ENCODE peak calls at places on chromosomes 2 and 18, in seven cellular contexts. C is IMR-90; R is ovary; Z is endodermal cell; I is neuronal stem cell; F is effector memory CD4-positive, alpha-beta T cell; H is aorta. N is an unnamed sample.

GRCh38 chr18:10213526-10213925 is 240.9 kb upstream of the APCDD1 start:
- DNase-seq in R (no peak), I (no peak), Z (no peak), H (no peak), C (peak; percentile 33), F (no peak), N (no peak)

GRCh38 chr2:36734304-36734703 is 37.8 kb downstream of the VIT start:
- DNase-seq in F (no peak), R (no peak), I (no peak), Z (no peak), C (peak; percentile 11), H (no peak), N (no peak)

GRCh38 chr2:168573128-168573903 is 117.2 kb downstream of the CERS6 start:
- DNase-seq in R (no peak), H (no peak), F (no peak), Z (no peak), C (peak; percentile 34), I (no peak), N (no peak)

GRCh38 chr2:86138736-86139625 is 32.9 kb downstream of the PTCD3 start:
- DNase-seq in H (no peak), R (no peak), C (no peak), F (no peak), Z (no peak), I (no peak), N (no peak)

GRCh38 chr2:11438555-11439080 is 27.3 kb downstream of the E2F6 start:
- DNase-seq in H (no peak), I (no peak), Z (no peak), F (no peak), C (no peak), R (no peak), N (no peak)

GRCh38 chr18:58942486-58942885 is 77.8 kb downstream of the ZNF532 start:
- DNase-seq in I (no peak), R (no peak), Z (no peak), C (no peak), H (no peak), F (no peak), N (no peak)

GRCh38 chr2:179991344-179991743 is 15.8 kb downstream of the CWC22 start:
- DNase-seq in R (no peak), F (no peak), C (no peak), H (no peak), Z (peak; percentile 77), I (no peak), N (no peak)

GRCh38 chr2:46865181-46865970 is 50.2 kb downstream of the MCFD2 start:
- DNase-seq in R (no peak), F (no peak), C (no peak), Z (no peak), H (no peak), I (no peak), N (no peak)

GRCh38 chr2:82790277-82791021 is 1668.6 kb downstream of the SUCLG1 start:
- DNase-seq in Z (peak; percentile 42), F (no peak), R (no peak), C (peak; percentile 11), H (no peak), I (no peak), N (no peak)

GRCh38 chr2:176097820-176098365 is 1.7 kb upstream of the HOXD12 start:
- DNase-seq in R (no peak), C (no peak), H (no peak), F (no peak), I (no peak), Z (no peak), N (no peak)

GRCh38 chr18:48577478-48578190 is 38.8 kb downstream of the CTIF start:
- DNase-seq in I (no peak), Z (no peak), C (no peak), R (no peak), F (no peak), H (peak; percentile 32), N (no peak)

GRCh38 chr18:31040982-31041345 is 1.6 kb downstream of the DSC3 start:
- DNase-seq in F (no peak), H (no peak), C (no peak), Z (peak; percentile 72), I (peak; percentile 51), R (no peak), N (no peak)

GRCh38 chr2:30113617-30114293 is 33.1 kb upstream of the YPEL5 start:
- DNase-seq in C (peak; percentile 93), F (no peak), R (no peak), H (no peak), Z (no peak), I (no peak), N (no peak)

GRCh38 chr18:26863122-26863879 is 2.2 kb downstream of the AQP4 start:
- DNase-seq in H (peak; percentile 76), F (no peak), Z (peak; percentile 90), I (no peak), C (no peak), R (peak; percentile 67), N (no peak)

GRCh38 chr2:183564726-183565125 is 440.5 kb downstream of the NUP35 start:
- DNase-seq in R (no peak), Z (no peak), H (no peak), C (no peak), I (no peak), F (no peak), N (no peak)

GRCh38 chr2:152089238-152089637 is 9.6 kb downstream of the CACNB4 start:
- DNase-seq in F (no peak), R (no peak), I (no peak), H (no peak), Z (no peak), C (no peak), N (no peak)

GRCh38 chr2:236568068-236568921 is 1.3 kb upstream of the ACKR3 start:
- DNase-seq in R (peak; percentile 67), I (no peak), F (no peak), H (peak; percentile 86), C (no peak), Z (peak; percentile 79), N (no peak)

GRCh38 chr2:222232846-222233245 is 66.0 kb downstream of the PAX3 start:
- DNase-seq in Z (no peak), H (no peak), I (no peak), R (no peak), F (no peak), C (no peak), N (no peak)

GRCh38 chr2:203418271-203418670 is 90.1 kb downstream of the ABI2 start:
- DNase-seq in Z (no peak), C (no peak), I (no peak), R (no peak), F (no peak), H (no peak), N (no peak)

GRCh38 chr2:66872926-66873714 is 438.2 kb downstream of the MEIS1 start:
- DNase-seq in Z (no peak), H (no peak), F (no peak), I (no peak), R (no peak), C (no peak), N (no peak)

DNA sequence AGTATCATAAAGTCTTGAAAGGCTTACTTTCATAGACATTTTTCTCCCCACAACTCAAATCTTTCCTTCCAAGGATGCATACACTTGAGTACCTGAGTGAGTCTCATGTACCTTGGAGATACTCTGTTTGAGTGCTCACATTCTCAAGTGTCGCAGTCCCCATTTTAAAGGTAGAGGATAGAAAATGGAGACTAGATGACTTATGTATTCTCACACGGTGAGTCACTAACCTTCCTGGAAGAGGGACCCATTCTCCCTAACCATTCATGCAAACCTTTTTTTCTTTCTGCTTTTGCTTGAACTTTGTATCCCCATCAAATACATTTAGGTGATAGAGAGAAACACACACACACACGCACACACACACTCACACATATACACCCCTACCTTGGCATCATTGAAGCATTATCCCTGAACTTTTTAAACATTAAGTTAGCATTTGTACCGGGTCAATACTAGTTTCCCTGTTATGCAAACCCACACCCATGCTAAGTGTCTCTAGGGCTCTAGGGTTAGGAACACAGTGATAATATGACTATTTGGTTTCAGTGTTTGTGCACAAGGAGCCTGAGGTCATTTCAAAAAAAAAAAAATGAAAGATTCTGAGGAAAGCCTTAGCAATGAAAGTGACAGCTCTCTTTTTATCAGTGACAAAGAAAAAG is 236.2 kb downstream of the IKZF2 start:
- DNase-seq in H (no peak), Z (no peak), C (peak; percentile 34), I (no peak), F (no peak), R (no peak), N (no peak)
- H3K9me3 ChIP-seq in H (no peaks in the 10 kb centered on the region), Z (no peaks in the 10 kb centered on the region), C (no peaks in the 10 kb centered on the region), I (no peaks in the 10 kb centered on the region), F (no peaks in the 10 kb centered on the region), R (no peaks in the 10 kb centered on the region), N (no peaks in the 10 kb centered on the region)

GRCh38 chr2:95295376-95295775 is 1.8 kb upstream of the KCNIP3 start:
- DNase-seq in Z (no peak), R (no peak), I (no peak), F (no peak), H (no peak), C (no peak), N (no peak)

GRCh38 chr2:95297639-95298395 is 670 bp downstream of the KCNIP3 start:
- DNase-seq in I (no peak), Z (no peak), C (no peak), H (no peak), F (no peak), R (no peak), N (no peak)

GRCh38 chr2:95296036-95296435 is 1.1 kb upstream of the KCNIP3 start:
- DNase-seq in Z (no peak), I (no peak), C (no peak), F (no peak), H (no peak), R (no peak), N (no peak)

GRCh38 chr2:95298471-95299111 is 1.4 kb downstream of the KCNIP3 start:
- DNase-seq in H (no peak), R (no peak), C (no peak), Z (no peak), F (no peak), I (no peak), N (no peak)

GRCh38 chr2:95297088-95297487 is at the start of gene KCNIP3:
- DNase-seq in F (no peak), H (no peak), C (no peak), I (no peak), Z (peak; percentile 70), R (no peak), N (no peak)
- H3K9me3 ChIP-seq in F (peaks cover 5% of the 10 kb centered on the region), H (no peaks in the 10 kb centered on the region), C (no peaks in the 10 kb centered on the region), I (peaks cover 5% of the 10 kb centered on the region), Z (no peaks in the 10 kb centered on the region), R (no peaks in the 10 kb centered on the region), N (no peaks in the 10 kb centered on the region)

GRCh38 chr2:21083482-21083881 is 39.6 kb upstream of the APOB start:
- DNase-seq in F (no peak), C (no peak), Z (no peak), I (no peak), R (no peak), H (no peak), N (no peak)
- H3K9me3 ChIP-seq in F (no peaks in the 10 kb centered on the region), C (no peaks in the 10 kb centered on the region), Z (no peaks in the 10 kb centered on the region), I (peaks cover 3% of the 10 kb centered on the region), R (no peaks in the 10 kb centered on the region), H (no peaks in the 10 kb centered on the region), N (no peaks in the 10 kb centered on the region)

GRCh38 chr2:13576634-13577033 is 859.9 kb downstream of the TRIB2 start:
- DNase-seq in H (no peak), R (no peak), Z (no peak), F (no peak), C (no peak), I (no peak), N (no peak)
- H3K9me3 ChIP-seq in H (no peaks in the 10 kb centered on the region), R (no peaks in the 10 kb centered on the region), Z (peaks cover 59% of the 10 kb centered on the region), F (no peaks in the 10 kb centered on the region), C (peaks cover 7% of the 10 kb centered on the region), I (no peaks in the 10 kb centered on the region), N (no peaks in the 10 kb centered on the region)

GRCh38 chr2:4190548-4190947 is 487.2 kb downstream of the DCDC2C start:
- DNase-seq in I (no peak), H (no peak), Z (no peak), F (no peak), R (no peak), C (no peak), N (no peak)
- H3K9me3 ChIP-seq in I (peaks cover 5% of the 10 kb centered on the region), H (no peaks in the 10 kb centered on the region), Z (peaks cover 17% of the 10 kb centered on the region), F (no peaks in the 10 kb centered on the region), R (no peaks in the 10 kb centered on the region), C (peaks cover 15% of the 10 kb centered on the region), N (no peaks in the 10 kb centered on the region)

N was measured in T-helper 17 cell.